ENCODE peak calls at places on chromosome 15, in ten cellular contexts. B, C, L, R, G, A, U, M, K and Z are unnamed samples.

GRCh38 chr15:92878593-92879053 is 21.5 kb upstream of the CHD2 start:
- DNase-seq in B (no peak), C (peak; percentile 52), L (no peak), R (no peak), G (no peak), A (no peak), U (no peak), M (peak; percentile 40), K (no peak), Z (no peak)

GRCh38 chr15:82624438-82624837 is 22.7 kb downstream of the CPEB1 start:
- DNase-seq in B (no peak), C (no peak), L (no peak), R (no peak), G (no peak), A (no peak), U (no peak), M (no peak), K (no peak), Z (no peak)

GRCh38 chr15:51842852-51843737 is 13.6 kb downstream of the TMOD3 start:
- DNase-seq in B (no peak), C (no peak), L (no peak), R (no peak), G (no peak), A (no peak), U (no peak), M (no peak), K (no peak), Z (no peak)

GRCh38 chr15:50390549-50391264 is 33.5 kb upstream of the USP8 start:
- DNase-seq in B (no peak), C (no peak), L (no peak), R (no peak), G (no peak), A (no peak), U (no peak), M (no peak), K (no peak), Z (no peak)

GRCh38 chr15:23647421-23648375 is at the start of gene MAGEL2:
- DNase-seq in B (no peak), C (peak; percentile 25), L (peak; percentile 35), R (no peak), G (no peak), A (no peak), U (no peak), M (no peak), K (no peak), Z (no peak)

GRCh38 chr15:29348308-29348914 is 78.8 kb upstream of the NSMCE3 start:
- DNase-seq in B (peak; percentile 50), C (peak; percentile 22), L (no peak), R (no peak), G (no peak), A (peak; percentile 33), U (no peak), M (peak; percentile 55), K (no peak), Z (no peak)

GRCh38 chr15:49769225-49769624 is 148.4 kb downstream of the DTWD1 start:
- DNase-seq in B (no peak), C (no peak), L (no peak), R (no peak), G (no peak), A (peak; percentile 59), U (no peak), M (no peak), K (no peak), Z (no peak)

GRCh38 chr15:60644903-60645302 is 166.0 kb upstream of the ICE2 start:
- DNase-seq in B (no peak), C (no peak), L (no peak), R (no peak), G (no peak), A (no peak), U (no peak), M (no peak), K (no peak), Z (no peak)

GRCh38 chr15:98865397-98866339 is 141.9 kb downstream of the PGPEP1L start:
- DNase-seq in B (peak; percentile 58), C (peak; percentile 82), L (peak; percentile 68), R (peak; percentile 78), G (no peak), A (peak; percentile 73), U (peak; percentile 89), M (peak; percentile 92), K (no peak), Z (peak; percentile 76)

GRCh38 chr15:72474466-72474911 is 359 bp downstream of the ARIH1 start:
- DNase-seq in B (no peak), C (no peak), L (no peak), R (no peak), G (no peak), A (peak; percentile 33), U (peak; percentile 82), M (no peak), K (no peak), Z (no peak)

GRCh38 chr15:25671132-25671531 is 192.0 kb downstream of the ATP10A start:
- DNase-seq in B (no peak), C (no peak), L (no peak), R (no peak), G (no peak), A (peak; percentile 31), U (no peak), M (no peak), K (no peak), Z (no peak)

GRCh38 chr15:52261498-52262242 is 33.9 kb downstream of the MYO5C start:
- DNase-seq in B (peak; percentile 89), C (peak; percentile 68), L (no peak), R (peak; percentile 65), G (peak; percentile 65), A (peak; percentile 73), U (no peak), M (peak; percentile 88), K (no peak), Z (peak; percentile 35)

GRCh38 chr15:83565553-83566159 is 88.3 kb upstream of the ADAMTSL3 start:
- DNase-seq in B (no peak), C (no peak), L (no peak), R (no peak), G (peak; percentile 48), A (no peak), U (no peak), M (no peak), K (no peak), Z (peak; percentile 30)

DNA sequence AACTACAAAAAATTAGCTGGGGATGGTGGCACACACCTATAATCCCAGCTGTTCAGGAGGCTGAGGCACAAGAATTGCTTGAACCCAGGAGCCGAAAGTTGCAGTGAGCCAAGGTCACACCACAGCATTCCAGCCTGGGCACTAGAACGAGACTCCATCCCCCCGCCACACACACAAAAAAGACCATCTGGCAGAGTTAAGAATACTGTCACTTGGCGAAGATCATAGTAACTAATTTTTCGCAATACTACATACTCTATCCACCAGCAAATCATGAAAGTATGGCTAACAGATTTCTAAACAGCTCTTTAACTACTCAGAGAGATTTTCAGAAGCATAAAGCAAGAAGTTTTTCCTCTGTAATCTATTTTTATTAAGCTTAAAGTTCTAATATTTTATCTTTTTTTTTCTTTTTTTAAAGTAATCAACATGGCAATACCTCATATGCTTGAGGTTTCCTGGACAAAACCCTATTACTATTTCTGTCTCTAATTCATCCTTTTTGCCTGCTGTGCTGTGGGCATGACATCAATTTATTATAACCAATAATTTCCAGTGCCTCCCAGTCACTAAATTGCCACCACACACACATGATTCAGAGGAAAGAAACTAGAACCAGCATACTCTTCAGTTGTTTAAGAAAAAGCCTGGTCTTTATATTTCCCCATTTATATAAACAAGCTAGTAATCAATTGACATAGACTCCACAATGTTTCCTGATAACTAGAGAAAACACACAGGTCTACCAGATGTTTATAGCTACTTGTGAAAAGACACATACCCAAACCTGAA is 46.9 kb downstream of the CHSY1 start:
- DNase-seq in B (no peak), C (no peak), L (no peak), R (no peak), G (no peak), A (no peak), U (no peak), M (no peak), K (no peak), Z (no peak)
- H3K27ac ChIP-seq in B (no peak overlapping the region), C (no peak overlapping the region), L (no peak overlapping the region), R (no peak overlapping the region), G (no peak overlapping the region), A (no peak overlapping the region), U (no peak overlapping the region), M (no peak overlapping the region), K (no peak overlapping the region), Z (peak overlapping the region; percentile 21)

GRCh38 chr15:69454953-69455352 is 2.3 kb downstream of the RPLP1 start:
- DNase-seq in B (no peak), C (no peak), L (no peak), R (no peak), G (no peak), A (no peak), U (no peak), M (no peak), K (no peak), Z (no peak)
- H3K4me3 ChIP-seq in B (peak overlapping the region; percentile 100), C (no peak overlapping the region), L (no peak overlapping the region), R (peak overlapping the region; percentile 93), G (peak overlapping the region; percentile 94), A (no peak overlapping the region), U (peak overlapping the region; percentile 89), M (no peak overlapping the region), K (peak overlapping the region; percentile 93), Z (no peak overlapping the region)

DNA sequence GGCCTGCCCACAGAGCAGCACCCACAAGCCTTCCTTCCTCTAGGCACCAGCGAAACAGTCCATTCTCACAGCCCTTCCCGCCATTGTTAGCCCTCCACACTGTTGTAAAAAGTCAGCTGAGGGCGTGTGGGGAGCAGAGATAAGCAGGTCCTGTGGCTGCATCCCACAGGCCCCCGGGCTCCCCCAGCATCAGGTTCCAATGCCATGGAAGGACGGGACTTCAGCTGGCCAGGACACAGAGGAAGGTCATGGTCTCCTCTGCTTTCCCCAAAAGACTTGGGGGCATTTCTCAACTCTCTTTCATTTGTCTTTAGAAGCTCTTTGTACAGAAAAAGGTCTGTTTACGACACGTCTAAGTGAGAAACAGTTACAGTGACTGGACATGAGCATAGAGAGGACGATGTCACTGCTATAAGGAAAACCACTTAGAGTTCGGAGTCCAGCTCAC is 85.2 kb upstream of the HERC1 start:
- DNase-seq in B (no peak), C (no peak), L (no peak), R (no peak), G (no peak), A (no peak), U (no peak), M (no peak), K (no peak), Z (no peak)
- TF ChIP-seq POLR2A in B (no peak), C (no peak), L (no peak), R (no peak), G (no peak), A (no peak), U (no peak), M (no peak), K (no peak), Z (no peak)

DNA sequence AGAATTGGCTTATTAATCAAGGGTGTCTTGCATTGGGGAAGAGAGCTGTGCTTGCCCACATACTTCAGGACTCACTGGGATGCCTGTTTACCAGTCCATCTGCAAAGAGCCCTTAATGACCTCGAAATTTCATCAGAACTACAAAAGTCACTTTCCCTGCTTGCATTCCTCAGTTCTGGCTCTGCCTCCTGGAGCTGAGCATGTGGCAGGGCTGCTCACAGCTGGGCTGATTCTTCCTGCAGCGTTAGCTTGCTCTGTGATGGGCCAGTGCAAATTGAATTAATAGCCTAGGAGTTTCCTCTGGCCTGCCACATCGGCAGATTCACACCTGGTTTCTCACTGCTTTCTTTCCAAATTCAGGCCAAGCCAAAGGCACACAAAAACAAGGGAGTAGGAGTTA is 108.9 kb downstream of the DUT start:
- DNase-seq in B (no peak), C (peak; percentile 12), L (peak; percentile 41), R (no peak), G (no peak), A (peak; percentile 31), U (no peak), M (peak; percentile 43), K (no peak), Z (peak; percentile 51)
- H3K27ac ChIP-seq in B (no peak overlapping the region), C (no peak overlapping the region), L (no peak overlapping the region), R (no peak overlapping the region), G (no peak overlapping the region), A (peak overlapping the region; percentile 34), U (no peak overlapping the region), M (no peak overlapping the region), K (peak overlapping the region; percentile 7), Z (no peak overlapping the region)